ENCODE peak calls at places on chromosomes 5 and 9, in six cellular contexts. Q is HCT116, P is K562, O is SK-N-SH, J is HepG2, R is GM23338. U is an unnamed sample.

GRCh38 chr5:174281855-174282254 is 236.3 kb downstream of the NSG2 start:
- DNase-seq in Q (no peak), P (no peak), O (no peak), J (no peak), R (no peak), U (no peak)

GRCh38 chr9:114910541-114910940 is 19.9 kb downstream of the TNFSF8 start:
- DNase-seq in Q (no peak), P (no peak), O (no peak), J (no peak), R (no peak), U (no peak)

GRCh38 chr5:41510176-41510831 is at the start of gene PLCXD3:
- DNase-seq in Q (no peak), P (no peak), O (peak; percentile 69), J (no peak), R (peak; percentile 61), U (no peak)

GRCh38 chr9:69174645-69175487 is 789 bp downstream of the TJP2 start:
- DNase-seq in Q (no peak), P (peak; percentile 51), O (peak; percentile 62), J (peak; percentile 48), R (peak; percentile 78), U (peak; percentile 57)

GRCh38 chr9:136849038-136849959 is at the start of gene PHPT1:
- DNase-seq in Q (peak; percentile 98), P (peak; percentile 99), O (peak; percentile 99), J (peak; percentile 97), R (peak; percentile 100), U (peak; percentile 99)

GRCh38 chr9:35756275-35756742 is 2.2 kb upstream of the MSMP start:
- DNase-seq in Q (peak; percentile 58), P (no peak), O (no peak), J (no peak), R (peak; percentile 92), U (no peak)

GRCh38 chr5:124754206-124754927 is 7.9 kb upstream of the ZNF608 start:
- DNase-seq in Q (no peak), P (no peak), O (no peak), J (no peak), R (no peak), U (no peak)

GRCh38 chr9:127382541-127382940 is 14.4 kb upstream of the SLC2A8 start:
- DNase-seq in Q (no peak), P (no peak), O (no peak), J (no peak), R (no peak), U (no peak)

GRCh38 chr5:180318456-180319089 is 26.7 kb upstream of the MAPK9 start:
- DNase-seq in Q (no peak), P (no peak), O (no peak), J (no peak), R (no peak), U (no peak)

GRCh38 chr9:128231638-128232568 is 28.7 kb downstream of the DNM1 start:
- DNase-seq in Q (no peak), P (no peak), O (no peak), J (no peak), R (no peak), U (no peak)

GRCh38 chr5:134000696-134001453 is 3.9 kb downstream of the VDAC1 start:
- DNase-seq in Q (no peak), P (no peak), O (no peak), J (peak; percentile 85), R (no peak), U (no peak)
- TF ChIP-seq POLR2AphosphoS5 in Q (no peak), P (no peak), O (no peak), J (no peak), R (no peak), U (no peak)

GRCh38 chr9:98374385-98375051 is 119.1 kb upstream of the TBC1D2 start:
- DNase-seq in Q (no peak), P (peak; percentile 92), O (no peak), J (peak; percentile 41), R (peak; percentile 13), U (peak; percentile 45)
- H3K4me3 ChIP-seq in Q (no peak overlapping the region), P (no peak overlapping the region), O (no peak overlapping the region), J (no peak overlapping the region), R (no peak overlapping the region), U (no peak overlapping the region)

GRCh38 chr9:105887679-105888078 is 193.3 kb downstream of the TMEM38B start:
- DNase-seq in Q (no peak), P (no peak), O (no peak), J (no peak), R (no peak), U (no peak)
- H2AFZ ChIP-seq in Q (no peak overlapping the region), P (no peak overlapping the region), O (no peak overlapping the region), J (no peak overlapping the region), R (peak overlapping the region; percentile 32), U (no peak overlapping the region)

GRCh38 chr9:85741112-85741874 is 461 bp downstream of the AGTPBP1 start:
- DNase-seq in Q (no peak), P (peak; percentile 15), O (peak; percentile 78), J (peak; percentile 67), R (peak; percentile 76), U (no peak)
- TF ChIP-seq POLR2AphosphoS5 in Q (no peak), P (no peak), O (no peak), J (no peak), R (no peak), U (no peak)

GRCh38 chr9:83070257-83070656 is 7.3 kb upstream of the RASEF start:
- DNase-seq in Q (no peak), P (no peak), O (no peak), J (no peak), R (no peak), U (no peak)

GRCh38 chr9:83068414-83068813 is 5.5 kb upstream of the RASEF start:
- DNase-seq in Q (no peak), P (no peak), O (no peak), J (no peak), R (no peak), U (no peak)

GRCh38 chr9:83067579-83067978 is 4.6 kb upstream of the RASEF start:
- DNase-seq in Q (no peak), P (no peak), O (no peak), J (no peak), R (no peak), U (no peak)

GRCh38 chr9:83066771-83067170 is 3.8 kb upstream of the RASEF start:
- DNase-seq in Q (no peak), P (no peak), O (no peak), J (no peak), R (no peak), U (no peak)

GRCh38 chr9:83069651-83070050 is 6.7 kb upstream of the RASEF start:
- DNase-seq in Q (no peak), P (no peak), O (no peak), J (no peak), R (no peak), U (no peak)
- H3K4me3 ChIP-seq in Q (no peak overlapping the region), P (no peak overlapping the region), O (no peak overlapping the region), J (no peak overlapping the region), R (no peak overlapping the region), U (no peak overlapping the region)

DNA sequence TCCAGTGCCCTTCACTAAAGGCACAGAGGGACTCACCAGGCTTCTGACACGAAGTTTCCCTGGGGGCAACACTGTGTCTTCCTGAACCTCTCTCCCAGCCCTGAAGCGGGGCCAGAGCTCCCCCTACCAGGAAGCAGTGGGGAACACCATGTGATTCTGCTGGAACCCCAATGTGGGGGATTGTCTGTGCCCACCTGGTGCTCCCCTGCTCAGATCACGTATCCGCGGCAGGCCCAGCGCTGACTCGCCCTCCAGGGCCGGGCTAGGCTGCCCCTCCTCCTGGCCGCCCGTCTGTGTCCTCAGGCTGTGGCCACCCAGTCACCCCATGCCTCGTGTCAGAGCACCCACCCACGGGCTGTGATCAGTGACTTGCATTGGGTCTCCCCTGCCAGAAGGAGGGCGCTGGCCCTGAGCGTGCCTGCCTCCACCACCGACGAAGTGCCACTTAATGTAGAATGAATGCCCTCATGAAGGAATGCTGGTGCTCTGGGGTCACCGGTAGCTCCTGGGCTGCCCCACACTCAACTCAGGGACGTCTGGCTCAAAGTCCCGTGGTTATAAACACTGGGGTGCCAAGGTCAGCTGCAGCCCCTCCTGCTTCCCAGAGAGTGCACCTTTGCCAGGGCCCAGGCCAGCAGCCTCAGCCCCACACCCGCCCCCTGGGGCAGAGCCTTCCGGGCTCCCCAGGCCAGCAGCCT is 22.1 kb downstream of the SARDH start:
- DNase-seq in Q (no peak), P (peak; percentile 48), O (peak; percentile 85), J (peak; percentile 60), R (peak; percentile 71), U (no peak)
- H2AFZ ChIP-seq in Q (no peak overlapping the region), P (no peak overlapping the region), O (peak overlapping the region; percentile 20), J (no peak overlapping the region), R (no peak overlapping the region), U (no peak overlapping the region)

DNA sequence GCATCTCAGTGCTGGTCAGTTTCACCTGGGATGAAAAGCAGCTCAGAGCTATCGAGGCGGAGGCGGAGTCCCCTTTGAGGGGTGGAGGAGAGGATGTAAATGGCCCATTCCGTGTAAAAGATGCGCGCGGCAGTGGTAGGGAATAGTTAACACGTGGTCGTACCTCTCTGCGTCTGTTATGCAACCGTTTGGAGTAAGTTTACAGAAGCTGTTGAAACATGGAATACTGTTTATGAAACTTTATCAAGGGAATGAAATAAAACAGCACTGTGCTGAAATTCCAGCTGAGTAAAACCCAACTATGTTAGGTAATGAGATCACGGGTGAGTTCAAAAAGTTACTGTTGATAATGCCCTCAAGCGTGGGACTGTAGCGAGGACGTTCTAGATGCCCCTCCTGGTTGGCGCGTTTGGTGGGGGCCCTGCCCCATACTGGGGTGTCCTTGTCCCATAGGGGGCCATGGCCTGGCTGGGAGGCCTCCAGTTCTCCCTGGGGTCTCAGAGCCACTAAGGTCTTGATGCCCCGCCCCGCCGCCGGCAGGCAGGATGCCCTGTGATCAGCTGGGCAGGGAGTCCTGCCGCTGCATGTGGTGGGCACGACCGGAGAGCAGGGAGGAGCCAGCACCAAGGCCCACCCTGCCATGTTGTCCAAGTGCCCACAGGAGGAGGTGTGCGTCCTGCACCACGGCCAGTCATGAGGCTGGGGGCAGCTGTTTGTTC is 90.9 kb downstream of the COL5A1 start:
- DNase-seq in Q (no peak), P (no peak), O (no peak), J (no peak), R (no peak), U (no peak)
- TF ChIP-seq POLR2AphosphoS5 in Q (no peak), P (no peak), O (no peak), J (no peak), R (no peak), U (no peak)

GRCh38 chr5:14868771-14869170 is 2.8 kb downstream of the ANKH start:
- DNase-seq in Q (no peak), P (no peak), O (no peak), J (no peak), R (no peak), U (no peak)

GRCh38 chr5:14871084-14871572 is 450 bp downstream of the ANKH start:
- DNase-seq in Q (no peak), P (peak; percentile 18), O (no peak), J (no peak), R (peak; percentile 30), U (peak; percentile 14)

GRCh38 chr5:14871573-14872069 is at the start of gene ANKH:
- DNase-seq in Q (peak; percentile 16), P (peak; percentile 89), O (peak; percentile 94), J (peak; percentile 51), R (peak; percentile 85), U (peak; percentile 62)

GRCh38 chr5:14870347-14871083 is 1.1 kb downstream of the ANKH start:
- DNase-seq in Q (no peak), P (no peak), O (peak; percentile 49), J (no peak), R (peak; percentile 33), U (peak; percentile 19)

GRCh38 chr5:14869286-14870164 is 2.1 kb downstream of the ANKH start:
- DNase-seq in Q (no peak), P (no peak), O (no peak), J (no peak), R (no peak), U (no peak)
- H3K4me3 ChIP-seq in Q (no peak overlapping the region), P (no peak overlapping the region), O (peak overlapping the region; percentile 93), J (peak overlapping the region; percentile 79), R (peak overlapping the region; percentile 57), U (no peak overlapping the region)

U was measured in endothelial cell of umbilical vein.